ENCODE peak calls at places on chromosomes 16 and 17, in five cellular contexts. N is CD4-positive, CD25-positive, alpha-beta regulatory T cell; L is Peyer's patch; B is tibial artery; Z is tibial nerve. P is an unnamed sample.

GRCh38 chr17:15279011-15279477 is 13.9 kb upstream of the PMP22 start:
- DNase-seq in N (no peak), L (no peak), B (no peak), Z (no peak), P (no peak)

GRCh38 chr16:29806096-29806579 is at the start of gene MAZ:
- DNase-seq in N (no peak), L (peak; percentile 86), B (no peak), Z (no peak), P (no peak)

GRCh38 chr16:73771196-73771595 is 525.4 kb upstream of the PSMD7 start:
- DNase-seq in N (no peak), L (no peak), B (no peak), Z (no peak), P (no peak)

GRCh38 chr16:29675811-29676643 is 3.0 kb upstream of the QPRT start:
- DNase-seq in N (no peak), L (no peak), B (no peak), Z (no peak), P (no peak)

GRCh38 chr16:82542714-82543113 is 84.1 kb upstream of the CDH13 start:
- DNase-seq in N (no peak), L (no peak), B (no peak), Z (no peak), P (no peak)

GRCh38 chr16:17070882-17071592 is 399.7 kb downstream of the XYLT1 start:
- DNase-seq in N (peak; percentile 78), L (peak; percentile 95), B (peak; percentile 35), Z (peak; percentile 13), P (no peak)

GRCh38 chr17:73786286-73786743 is 142.1 kb upstream of the SDK2 start:
- DNase-seq in N (no peak), L (peak; percentile 73), B (no peak), Z (no peak), P (no peak)

GRCh38 chr17:66682293-66682692 is 152.6 kb upstream of the CACNG5 start:
- DNase-seq in N (no peak), L (no peak), B (no peak), Z (no peak), P (no peak)

GRCh38 chr17:60451965-60452364 is 29.7 kb downstream of the CHCT1 start:
- DNase-seq in N (no peak), L (no peak), B (no peak), Z (no peak), P (no peak)

GRCh38 chr16:647173-647902 is 1.8 kb upstream of the WDR90 start:
- DNase-seq in N (no peak), L (no peak), B (no peak), Z (no peak), P (no peak)

GRCh38 chr16:646679-647172 is 2.4 kb upstream of the WDR90 start:
- DNase-seq in N (no peak), L (no peak), B (no peak), Z (no peak), P (no peak)

GRCh38 chr16:648071-648785 is 937 bp upstream of the WDR90 start:
- DNase-seq in N (peak; percentile 28), L (peak; percentile 90), B (no peak), Z (no peak), P (no peak)

GRCh38 chr16:649646-650045 is 481 bp downstream of the WDR90 start:
- DNase-seq in N (no peak), L (no peak), B (no peak), Z (no peak), P (no peak)

GRCh38 chr16:648786-649589 is at the start of gene WDR90:
- DNase-seq in N (peak; percentile 90), L (peak; percentile 98), B (peak; percentile 92), Z (peak; percentile 85), P (peak; percentile 93)
- H3K4me1 ChIP-seq in N (peaks cover 23% of the 10 kb centered on the region), L (peaks cover 8% of the 10 kb centered on the region), B (peaks cover 46% of the 10 kb centered on the region), Z (peaks cover 51% of the 10 kb centered on the region), P (no peaks in the 10 kb centered on the region)

DNA sequence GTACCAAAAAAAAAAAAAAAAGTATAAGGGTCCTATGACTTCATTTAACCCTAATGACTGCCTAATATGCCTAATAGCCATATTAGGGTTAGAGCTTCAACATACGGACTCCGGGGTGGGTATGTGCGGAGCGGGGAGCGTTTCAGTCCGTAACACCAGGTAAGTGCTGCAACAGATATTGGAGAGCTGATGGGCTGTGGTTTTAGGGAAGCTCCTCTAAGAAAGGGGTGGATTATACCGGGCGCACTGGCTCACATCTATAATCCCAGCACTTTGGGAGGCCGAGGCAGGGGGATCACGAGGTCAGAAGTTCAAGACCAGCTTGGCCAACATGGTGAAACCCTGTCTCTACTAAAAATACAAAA is 1.9 kb upstream of the ZC3H7A start:
- DNase-seq in N (no peak), L (no peak), B (no peak), Z (no peak), P (no peak)
- H3K4me3 ChIP-seq in N (peak overlapping the region; percentile 91), L (no peak overlapping the region), B (no peak overlapping the region), Z (no peak overlapping the region), P (no peak overlapping the region)

GRCh38 chr16:20735504-20735903 is 6.1 kb downstream of the THUMPD1 start:
- DNase-seq in N (no peak), L (no peak), B (no peak), Z (no peak), P (no peak)

GRCh38 chr16:20734782-20735181 is 6.8 kb downstream of the THUMPD1 start:
- DNase-seq in N (no peak), L (no peak), B (no peak), Z (no peak), P (no peak)

GRCh38 chr16:20729141-20729540 is 12.5 kb downstream of the THUMPD1 start:
- DNase-seq in N (no peak), L (no peak), B (no peak), Z (no peak), P (no peak)

DNA sequence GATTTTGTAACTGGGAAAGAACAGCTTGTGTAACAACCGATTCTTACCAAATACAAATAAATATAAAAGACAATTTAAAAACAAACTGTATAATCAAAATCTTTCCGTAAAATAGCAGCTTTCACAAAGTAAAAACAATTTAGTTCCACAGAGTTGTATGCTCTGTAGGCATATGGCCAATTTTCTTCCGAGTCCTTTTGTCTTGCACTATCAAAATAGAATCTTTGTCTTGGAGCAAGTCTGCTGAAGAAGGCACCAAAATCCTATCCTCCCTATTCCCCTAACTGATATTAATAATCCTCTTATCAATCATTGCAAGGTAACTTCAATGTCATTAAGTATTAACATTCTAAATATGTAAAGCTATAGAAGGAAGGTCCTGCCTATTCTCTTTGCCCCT is 7.6 kb downstream of the THUMPD1 start:
- DNase-seq in N (no peak), L (no peak), B (no peak), Z (no peak), P (no peak)
- H3K4me1 ChIP-seq in N (no peaks in the 10 kb centered on the region), L (no peaks in the 10 kb centered on the region), B (peaks cover under 1% of the 10 kb centered on the region), Z (peaks cover 29% of the 10 kb centered on the region), P (peaks cover 7% of the 10 kb centered on the region)

GRCh38 chr17:48024149-48025039 is 13.2 kb downstream of the COPZ2 start:
- DNase-seq in N (peak; percentile 55), L (peak; percentile 71), B (peak; percentile 45), Z (peak; percentile 33), P (no peak)
- H3K4me3 ChIP-seq in N (peak overlapping the region; percentile 86), L (peak overlapping the region; percentile 20), B (peak overlapping the region; percentile 57), Z (peak overlapping the region; percentile 56), P (peak overlapping the region; percentile 33)

GRCh38 chr17:29616300-29617048 is 6.2 kb downstream of the CORO6 start:
- DNase-seq in N (no peak), L (no peak), B (no peak), Z (no peak), P (no peak)

GRCh38 chr17:29619251-29619650 is 3.5 kb downstream of the CORO6 start:
- DNase-seq in N (no peak), L (no peak), B (peak; percentile 24), Z (no peak), P (no peak)

GRCh38 chr17:29618272-29619065 is 4.2 kb downstream of the CORO6 start:
- DNase-seq in N (no peak), L (no peak), B (no peak), Z (no peak), P (no peak)

GRCh38 chr17:29617125-29617480 is 5.6 kb downstream of the CORO6 start:
- DNase-seq in N (peak; percentile 89), L (peak; percentile 93), B (peak; percentile 78), Z (peak; percentile 69), P (peak; percentile 83)

DNA sequence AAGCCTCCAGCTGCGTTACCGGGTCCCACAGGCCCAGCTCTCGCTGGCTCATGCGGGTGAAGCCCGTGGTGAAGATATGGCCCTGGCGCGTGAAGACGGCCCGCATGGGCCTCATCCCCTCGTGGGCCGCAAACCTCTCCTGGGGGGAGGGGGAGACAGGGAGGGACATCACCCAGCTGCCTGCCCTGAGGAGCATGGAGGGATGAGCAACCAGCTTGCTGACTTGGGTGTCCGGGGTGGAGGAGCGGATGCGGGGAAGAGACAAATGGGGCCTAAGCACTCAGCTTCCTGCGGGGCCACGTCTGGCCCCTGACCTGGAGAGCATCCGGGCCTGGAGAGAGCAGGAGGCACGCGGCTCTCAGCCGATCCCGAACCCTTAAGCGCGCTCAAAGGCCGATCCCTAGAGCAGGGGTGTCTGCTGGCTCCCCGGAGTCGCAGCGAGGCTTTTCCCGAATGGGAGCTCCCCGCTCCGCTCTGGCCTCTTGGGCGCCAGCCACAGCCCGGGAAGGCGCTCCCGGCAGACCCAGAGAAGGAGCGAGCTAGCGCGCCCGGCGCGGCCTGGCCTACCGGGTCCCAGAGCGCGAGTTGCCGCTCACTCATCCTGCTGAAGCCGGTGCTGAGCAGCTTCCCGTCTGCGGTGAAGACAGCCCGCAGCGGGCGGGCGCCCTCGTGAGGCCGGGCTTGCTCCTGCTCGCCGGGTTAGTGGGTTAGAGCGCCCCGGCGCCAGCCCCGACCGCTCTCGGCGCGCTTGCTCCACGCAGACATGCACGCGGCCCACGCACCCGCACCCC is 5.0 kb downstream of the CORO6 start:
- DNase-seq in N (peak; percentile 84), L (peak; percentile 95), B (no peak), Z (no peak), P (no peak)
- H3K4me1 ChIP-seq in N (peaks cover 70% of the 10 kb centered on the region), L (peaks cover 39% of the 10 kb centered on the region), B (peaks cover 88% of the 10 kb centered on the region), Z (peaks cover 81% of the 10 kb centered on the region), P (no peaks in the 10 kb centered on the region)